ENCODE peak calls at places on chromosomes 5 and 9, in ten cellular contexts. V is nephron progenitor cell; G is DMS 273 treated with DMSO at 0.1 percent for 48 hours; Z is fibroblast of mammary gland; B is GM23248; L is EL; N is stimulated activated CD4-positive, alpha-beta T cell treated with anti-CD3 and anti-CD28 coated beads, Interleukin-15, amount 100 ng/mL, for 1 hour; W is mesenchymal stem cell; A is IMR-90; J is naive thymus-derived CD8-positive, alpha-beta T cell. T is an unnamed sample.

GRCh38 chr5:58114324-58114723 is 345.6 kb downstream of the PLK2 start:
- DNase-seq in J (no peak), B (peak), Z (peak), V (no peak), W (no peak), G (no peak), A (peak), N (no peak), L (peak), T (no peak)

GRCh38 chr5:64773533-64773932 is 4.8 kb downstream of the CWC27 start:
- DNase-seq in Z (no peak), L (no peak), V (no peak), B (no peak), W (no peak), G (no peak), N (no peak), A (no peak), J (no peak), T (no peak)

GRCh38 chr9:19223724-19224123 is 6.8 kb upstream of the DENND4C start:
- DNase-seq in J (no peak), N (no peak), L (no peak), G (no peak), V (no peak), B (no peak), Z (no peak), W (no peak), A (no peak), T (no peak)

GRCh38 chr9:121217609-121218292 is 16.1 kb upstream of the RAB14 start:
- DNase-seq in B (peak), J (no peak), N (no peak), L (peak), Z (peak), A (peak), G (no peak), V (no peak), W (no peak), T (no peak)

GRCh38 chr9:136740971-136741884 is 1.5 kb downstream of the LCN10 start:
- DNase-seq in N (no peak), G (no peak), Z (no peak), L (no peak), W (no peak), V (no peak), B (peak), A (peak), J (no peak), T (no peak)

GRCh38 chr9:35826071-35826701 is 2.3 kb downstream of the FAM221B start:
- DNase-seq in B (peak), J (peak), A (peak), V (no peak), L (peak), G (peak), W (peak), Z (peak), N (no peak), T (no peak)

GRCh38 chr5:160675988-160676387 is 176.0 kb downstream of the ATP10B start:
- DNase-seq in G (no peak), L (no peak), A (no peak), B (no peak), W (no peak), V (no peak), Z (no peak), N (no peak), J (no peak), T (no peak)

GRCh38 chr5:38710616-38711015 is 135.2 kb upstream of the OSMR start:
- DNase-seq in J (no peak), Z (no peak), N (no peak), W (peak), G (no peak), B (no peak), A (no peak), L (no peak), V (no peak), T (no peak)

GRCh38 chr9:621199-621860 is 220.2 kb upstream of the DMRT1 start:
- DNase-seq in J (no peak), W (no peak), B (peak), N (no peak), L (no peak), Z (peak), V (no peak), G (no peak), A (no peak), T (no peak)

GRCh38 chr9:137697832-137698231 is 79.0 kb downstream of the EHMT1 start:
- DNase-seq in W (no peak), G (no peak), B (no peak), A (no peak), V (no peak), L (no peak), Z (no peak), N (no peak), J (no peak), T (no peak)

GRCh38 chr9:107755267-107755666 is 265.7 kb upstream of the KLF4 start:
- DNase-seq in B (peak), L (peak), N (no peak), W (peak), G (no peak), J (no peak), A (peak), Z (peak), V (no peak), T (no peak)

GRCh38 chr9:76905984-76906861 is at the start of gene PRUNE2:
- DNase-seq in J (no peak), L (peak), B (peak), V (peak), W (peak), A (peak), Z (peak), G (no peak), N (no peak), T (no peak)

GRCh38 chr9:130938652-130939404 is at the start of gene FIBCD1:
- DNase-seq in N (no peak), L (peak), V (peak), B (peak), J (no peak), W (peak), Z (peak), A (peak), G (no peak), T (no peak)

GRCh38 chr9:109843651-109844050 is 63.7 kb downstream of the PALM2AKAP2 start:
- DNase-seq in J (no peak), G (peak), N (no peak), B (no peak), A (no peak), Z (no peak), V (no peak), L (no peak), W (no peak), T (no peak)

GRCh38 chr5:15260347-15261278 is 239.4 kb upstream of the FBXL7 start:
- DNase-seq in V (no peak), W (no peak), N (no peak), L (peak), G (no peak), B (peak), A (peak), J (no peak), Z (peak), T (no peak)

GRCh38 chr9:90870646-90871326 is 69.2 kb downstream of the SYK start:
- DNase-seq in B (peak), W (peak), A (peak), V (peak), Z (peak), G (no peak), J (peak), L (peak), N (no peak), T (no peak)

GRCh38 chr9:138098908-138099791 is 221.6 kb downstream of the CACNA1B start:
- DNase-seq in Z (no peak), W (no peak), V (no peak), L (no peak), G (no peak), A (no peak), N (no peak), J (no peak), B (no peak), T (no peak)

GRCh38 chr5:132385321-132386105 is 16.0 kb downstream of the SLC22A5 start:
- DNase-seq in A (peak), B (peak), L (peak), Z (peak), N (peak), W (peak), G (peak), V (peak), J (peak), T (no peak)

GRCh38 chr5:138542120-138542955 is 698 bp downstream of the ETF1 start:
- DNase-seq in L (peak), W (no peak), Z (no peak), A (peak), G (no peak), B (peak), N (no peak), J (no peak), V (peak), T (no peak)

GRCh38 chr5:18850159-18850558 is 1137.8 kb downstream of the CDH18 start:
- DNase-seq in A (no peak), B (no peak), V (no peak), G (no peak), J (no peak), N (no peak), W (no peak), Z (no peak), L (no peak), T (no peak)

GRCh38 chr5:77850536-77851228 is 74.5 kb upstream of the TBCA start:
- DNase-seq in V (peak), Z (no peak), N (no peak), L (no peak), A (no peak), B (no peak), W (peak), J (no peak), G (no peak), T (no peak)

GRCh38 chr5:76732405-76733048 is 16.6 kb downstream of the F2R start:
- DNase-seq in B (no peak), A (no peak), J (no peak), Z (no peak), V (no peak), W (no peak), L (no peak), N (no peak), G (no peak), T (no peak)

GRCh38 chr5:169561883-169562282 is 21.7 kb upstream of the SPDL1 start:
- DNase-seq in Z (no peak), L (no peak), J (no peak), B (no peak), V (no peak), W (no peak), A (no peak), N (no peak), G (no peak), T (no peak)

GRCh38 chr9:131524578-131525315 is 6.3 kb downstream of the UCK1 start:
- DNase-seq in B (peak), G (no peak), N (no peak), J (no peak), W (peak), Z (no peak), V (no peak), A (peak), L (peak), T (no peak)

GRCh38 chr9:94922098-94922607 is 195.7 kb downstream of the AOPEP start:
- DNase-seq in B (peak), J (no peak), W (peak), N (no peak), G (no peak), A (peak), Z (peak), V (no peak), L (peak), T (peak)

GRCh38 chr9:133716564-133717112 is 21.5 kb downstream of the SARDH start:
- DNase-seq in L (no peak), A (no peak), V (no peak), W (no peak), B (no peak), G (no peak), J (no peak), Z (peak), N (no peak), T (no peak)

T was measured in tibial nerve.